ENCODE peak calls at places on chromosomes 7 and 10, in ten cellular contexts. P, Z, V, C, J, T, B, G, Q and E are unnamed samples.

GRCh38 chr10:127536972-127537760 is 11.9 kb upstream of the NPS start:
- DNase-seq in G (no peak), J (no peak), T (no peak), C (no peak), V (no peak), B (no peak), P (no peak), Z (no peak), Q (no peak), E (no peak)

GRCh38 chr10:47413531-47414226 is 29.6 kb upstream of the ZNF488 start:
- DNase-seq in Q (no peak), V (no peak), Z (no peak), P (no peak), B (no peak), J (no peak), T (no peak), C (no peak), G (no peak), E (peak)

GRCh38 chr7:141645188-141645587 is 56.8 kb downstream of the DENND11 start:
- DNase-seq in V (no peak), T (no peak), P (no peak), G (no peak), C (no peak), Z (no peak), Q (no peak), J (no peak), B (no peak), E (no peak)

GRCh38 chr10:5089869-5090268 is 4.3 kb upstream of the AKR1C3 start:
- DNase-seq in J (no peak), B (no peak), T (no peak), Z (no peak), C (no peak), Q (peak), G (peak), P (no peak), V (no peak), E (no peak)

GRCh38 chr7:94605031-94605430 is 50.9 kb downstream of the SGCE start:
- DNase-seq in V (no peak), C (no peak), G (no peak), Q (no peak), J (no peak), Z (no peak), P (no peak), T (no peak), B (no peak), E (no peak)

GRCh38 chr7:106071356-106071998 is 40.6 kb downstream of the SYPL1 start:
- DNase-seq in B (peak), J (no peak), Z (no peak), V (no peak), G (no peak), T (no peak), P (peak), C (no peak), Q (peak), E (no peak)

GRCh38 chr7:149147730-149148653 is 739 bp downstream of the ZNF398 start:
- DNase-seq in Z (no peak), G (peak), P (no peak), J (peak), C (no peak), V (peak), T (peak), B (peak), Q (peak), E (no peak)

GRCh38 chr10:118582511-118582910 is 12.9 kb downstream of the PRLHR start:
- DNase-seq in V (no peak), Z (no peak), P (no peak), T (no peak), B (no peak), C (no peak), G (no peak), Q (no peak), J (no peak), E (no peak)

GRCh38 chr10:36759111-36759805 is 366.1 kb upstream of the ANKRD30A start:
- DNase-seq in Q (no peak), B (no peak), G (no peak), J (no peak), P (no peak), T (no peak), Z (peak), C (no peak), V (no peak), E (no peak)